ENCODE peak calls at places on chromosomes 13 and 19, in eight cellular contexts. A is body of pancreas; M is right atrium auricular region; Y is brain microvascular endothelial cell; W is CD4-positive, alpha-beta T cell; R is substantia nigra; J is breast epithelium; U is fibroblast of lung. H is an unnamed sample.

GRCh38 chr13:101258071-101258470 is 158.2 kb downstream of the NALCN start:
- DNase-seq in A (no peak), M (no peak), Y (peak), W (no peak), R (no peak), J (no peak), U (peak), H (no peak)

GRCh38 chr13:94312511-94313191 is 166.8 kb downstream of the DCT start:
- DNase-seq in A (no peak), M (no peak), Y (no peak), W (no peak), R (no peak), J (no peak), U (no peak), H (no peak)

GRCh38 chr13:91572944-91573535 is 174.6 kb downstream of the GPC5 start:
- DNase-seq in A (no peak), M (no peak), Y (peak), W (no peak), R (peak), J (no peak), U (peak), H (no peak)

GRCh38 chr19:2129892-2130770 is 21.2 kb downstream of the AP3D1 start:
- DNase-seq in A (no peak), M (no peak), Y (no peak), W (no peak), R (no peak), J (no peak), U (no peak), H (no peak)

GRCh38 chr19:32264568-32264967 is 80.8 kb upstream of the ZNF507 start:
- DNase-seq in A (no peak), M (no peak), Y (no peak), W (no peak), R (no peak), J (no peak), U (no peak), H (no peak)

GRCh38 chr19:3667766-3668165 is 32.5 kb downstream of the PIP5K1C start:
- DNase-seq in A (no peak), M (no peak), Y (no peak), W (no peak), R (no peak), J (no peak), U (no peak), H (no peak)

GRCh38 chr13:66915596-66916185 is 314.4 kb downstream of the PCDH9 start:
- DNase-seq in A (no peak), M (no peak), Y (peak), W (no peak), R (no peak), J (no peak), U (no peak), H (no peak)

GRCh38 chr13:28494861-28495585 is at the start of gene FLT1:
- DNase-seq in A (peak), M (peak), Y (no peak), W (peak), R (no peak), J (no peak), U (no peak), H (no peak)

GRCh38 chr13:21016487-21016886 is 44.9 kb downstream of the LATS2 start:
- DNase-seq in A (no peak), M (no peak), Y (no peak), W (no peak), R (no peak), J (no peak), U (no peak), H (no peak)

GRCh38 chr13:27131202-27131623 is 40.4 kb downstream of the USP12 start:
- DNase-seq in A (no peak), M (no peak), Y (no peak), W (peak), R (no peak), J (no peak), U (no peak), H (no peak)

GRCh38 chr13:113637262-113638160 is 20.5 kb downstream of the ATP4B start:
- DNase-seq in A (no peak), M (no peak), Y (no peak), W (no peak), R (no peak), J (peak), U (no peak), H (no peak)

GRCh38 chr13:45108716-45109706 is 11.3 kb upstream of the GTF2F2 start:
- DNase-seq in A (no peak), M (no peak), Y (peak), W (peak), R (no peak), J (no peak), U (peak), H (no peak)

GRCh38 chr13:87867426-87867825 is 196.3 kb downstream of the SLITRK5 start:
- DNase-seq in A (no peak), M (no peak), Y (no peak), W (no peak), R (no peak), J (no peak), U (no peak), H (no peak)

GRCh38 chr19:30682576-30683536 is 310.7 kb downstream of the ZNF536 start:
- DNase-seq in A (peak), M (peak), Y (peak), W (peak), R (peak), J (peak), U (peak), H (peak)

GRCh38 chr13:40394304-40394983 is 272.0 kb downstream of the FOXO1 start:
- DNase-seq in A (no peak), M (no peak), Y (no peak), W (no peak), R (no peak), J (no peak), U (no peak), H (no peak)

GRCh38 chr13:78185700-78186099 is 267.1 kb upstream of the EDNRB start:
- DNase-seq in A (no peak), M (no peak), Y (no peak), W (no peak), R (no peak), J (no peak), U (no peak), H (no peak)

GRCh38 chr13:112446867-112447266 is 70.7 kb downstream of the SPACA7 start:
- DNase-seq in A (no peak), M (peak), Y (no peak), W (no peak), R (no peak), J (no peak), U (no peak), H (peak)

GRCh38 chr19:36417752-36418286 is 625 bp downstream of the ZFP82 start:
- DNase-seq in A (no peak), M (no peak), Y (no peak), W (no peak), R (peak), J (no peak), U (no peak), H (no peak)

GRCh38 chr13:65836066-65836465 is 1394.1 kb downstream of the PCDH9 start:
- DNase-seq in A (no peak), M (no peak), Y (no peak), W (no peak), R (no peak), J (no peak), U (no peak), H (no peak)

GRCh38 chr19:4060621-4061177 is 6.0 kb downstream of the ZBTB7A start:
- DNase-seq in A (no peak), M (no peak), Y (no peak), W (no peak), R (no peak), J (no peak), U (no peak), H (no peak)

GRCh38 chr19:51751655-51752054 is at the start of gene FPR1:
- DNase-seq in A (no peak), M (no peak), Y (peak), W (no peak), R (peak), J (no peak), U (no peak), H (no peak)

GRCh38 chr19:8655340-8655709 is 24.9 kb downstream of the NFILZ start:
- DNase-seq in A (no peak), M (no peak), Y (no peak), W (peak), R (no peak), J (no peak), U (no peak), H (no peak)

GRCh38 chr13:97101912-97102311 is 107.6 kb upstream of the OXGR1 start:
- DNase-seq in A (no peak), M (no peak), Y (no peak), W (no peak), R (no peak), J (no peak), U (no peak), H (no peak)

DNA sequence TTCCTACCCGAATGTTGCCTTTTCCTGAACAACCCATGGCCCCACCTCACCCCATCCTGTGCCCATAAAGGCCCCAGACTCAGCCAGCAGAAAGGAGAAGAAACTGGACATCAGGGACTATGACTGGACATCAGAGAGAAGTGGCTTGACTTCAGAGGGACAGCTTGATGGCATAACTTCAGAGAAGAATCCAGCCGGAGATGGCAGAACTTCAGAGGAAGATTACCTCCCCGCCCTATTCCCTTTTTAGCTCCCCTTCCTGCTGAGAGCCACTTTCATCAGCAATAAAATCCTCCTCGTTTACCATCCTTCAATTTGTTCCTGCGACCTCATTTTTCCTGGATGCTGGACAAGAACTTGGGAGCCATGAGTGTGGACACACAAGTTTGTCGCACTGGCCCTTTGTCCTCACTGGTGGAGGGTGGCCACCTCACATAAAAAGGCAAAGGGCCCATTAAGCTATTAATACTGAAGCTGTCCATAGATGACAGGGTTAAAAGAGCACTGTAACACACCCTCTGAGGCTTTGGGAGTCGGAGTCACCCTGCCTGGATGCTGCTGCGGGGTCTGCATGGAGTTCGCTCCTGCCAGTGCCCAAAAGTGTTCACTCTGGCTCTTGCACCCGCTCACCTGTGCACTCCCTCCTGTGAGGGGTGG is 260.4 kb downstream of the SLITRK1 start:
- DNase-seq in A (no peak), M (no peak), Y (no peak), W (no peak), R (no peak), J (no peak), U (no peak), H (no peak)
- H3K27ac ChIP-seq in A (no peak), M (no peak), Y (no peak), W (no peak), R (no peak), J (no peak), U (no peak), H (no peak)

DNA sequence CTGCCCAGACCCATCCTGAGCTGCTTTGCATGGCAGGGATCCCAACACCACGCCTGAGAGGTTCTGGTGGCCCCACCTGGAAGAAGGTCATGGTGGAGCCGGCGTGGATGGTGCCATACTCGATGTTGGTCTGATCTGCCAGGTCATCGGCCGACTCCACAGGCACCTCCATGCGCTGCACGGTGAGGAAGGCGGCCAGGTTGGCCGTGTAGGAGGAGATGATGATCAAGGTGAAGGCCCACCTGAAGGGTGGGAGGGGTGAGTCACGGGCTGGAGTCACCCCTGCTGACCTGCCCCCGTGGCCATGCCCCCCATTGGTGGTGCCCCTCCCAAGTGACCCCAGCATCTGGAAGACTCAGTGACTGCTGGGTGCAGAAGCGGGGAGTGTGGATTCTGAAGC is 12.5 kb upstream of the ATP1A3 start:
- DNase-seq in A (no peak), M (no peak), Y (no peak), W (no peak), R (no peak), J (no peak), U (no peak), H (no peak)
- H3K27ac ChIP-seq in A (no peak), M (no peak), Y (no peak), W (no peak), R (no peak), J (no peak), U (no peak), H (no peak)

GRCh38 chr13:22846551-22846950 is 334.2 kb upstream of the SGCG start:
- DNase-seq in A (no peak), M (no peak), Y (no peak), W (no peak), R (no peak), J (no peak), U (no peak), H (no peak)

DNA sequence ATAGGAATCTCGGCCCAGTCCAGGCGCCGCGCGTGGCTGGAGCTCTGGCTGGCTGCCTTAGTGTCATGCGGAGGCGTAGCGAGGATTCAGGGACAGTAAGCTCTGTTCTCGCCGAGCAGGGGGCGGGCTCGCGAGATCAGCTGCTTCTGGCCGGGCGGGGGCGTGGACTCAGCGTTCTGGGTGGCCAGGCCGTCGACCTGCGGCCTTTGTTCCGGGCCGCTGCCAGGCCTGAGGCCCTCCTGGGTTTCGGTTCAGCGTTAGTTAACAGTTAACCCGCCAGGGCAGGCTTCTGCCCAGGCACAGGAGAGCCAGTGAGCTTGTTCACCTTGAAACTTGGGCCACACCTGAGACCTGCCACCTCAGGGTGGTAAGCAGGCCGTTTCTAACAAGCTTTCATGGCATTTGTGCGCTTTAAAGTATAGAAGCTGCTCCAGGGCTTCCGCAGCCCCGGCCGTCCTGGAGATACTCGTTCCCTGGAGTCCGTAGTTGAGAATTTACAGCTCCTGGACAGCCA is 332.2 kb upstream of the SGCG start:
- DNase-seq in A (peak), M (no peak), Y (no peak), W (no peak), R (no peak), J (no peak), U (no peak), H (no peak)
- H3K27ac ChIP-seq in A (no peak), M (no peak), Y (no peak), W (no peak), R (no peak), J (no peak), U (no peak), H (no peak)

GRCh38 chr19:49594157-49595005 is 3.4 kb downstream of the PRR12 start:
- DNase-seq in A (no peak), M (no peak), Y (no peak), W (no peak), R (no peak), J (no peak), U (no peak), H (no peak)
- H3K27ac ChIP-seq in A (no peak), M (peak), Y (no peak), W (peak), R (peak), J (peak), U (no peak), H (peak)

DNA sequence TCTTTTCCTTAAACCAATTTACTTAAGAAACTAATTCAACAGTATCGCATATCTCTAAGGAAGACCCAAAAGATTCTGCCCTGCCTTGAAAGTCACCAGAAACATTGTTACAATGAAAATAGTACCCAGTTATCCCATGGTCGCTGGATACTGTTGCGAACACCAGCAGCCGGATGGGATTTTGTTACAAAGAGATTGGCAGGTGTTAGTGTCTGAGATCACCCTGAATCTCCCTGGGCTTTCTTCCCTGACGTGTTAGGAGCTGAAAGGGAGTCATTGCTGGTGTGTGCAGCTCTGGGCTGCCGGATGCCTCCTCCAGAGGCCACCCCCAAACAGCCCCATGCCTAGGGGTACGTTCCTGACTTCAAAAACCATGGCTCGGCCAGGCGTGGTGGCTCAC is 38.2 kb downstream of the PTPRS start:
- DNase-seq in A (no peak), M (no peak), Y (no peak), W (no peak), R (no peak), J (no peak), U (no peak), H (no peak)
- H3K27ac ChIP-seq in A (no peak), M (no peak), Y (no peak), W (no peak), R (no peak), J (no peak), U (no peak), H (no peak)